ENCODE peak calls at places on chromosomes 6 and 20, in ten cellular contexts. A is KG1, H is HCEC 1CT, F is HepG2, P is fibroblast of the aortic adventitia, O is Calu3, I is ovary, K is ELR, E is body of pancreas, M is HS-5. S is an unnamed sample.
A peak's percentile ranks its signal among the peaks of the same experiment; 100 is the strongest.

GRCh38 chr6:10268661-10269060 is 146.2 kb downstream of the TFAP2A start:
- DNase-seq in K (no peak), E (no peak), A (no peak), P (no peak), F (no peak), O (no peak), H (no peak), I (no peak), M (no peak), S (no peak)

GRCh38 chr6:163133017-163133416 is 281.5 kb upstream of the QKI start:
- DNase-seq in E (no peak), O (no peak), K (peak; percentile 10), A (no peak), H (no peak), I (no peak), M (no peak), F (no peak), P (no peak), S (no peak)

GRCh38 chr6:65557224-65557623 is 149.8 kb downstream of the EYS start:
- DNase-seq in P (no peak), I (no peak), E (no peak), M (no peak), A (no peak), H (no peak), F (no peak), O (no peak), K (no peak), S (no peak)

GRCh38 chr6:13395272-13396237 is 67.2 kb upstream of the TBC1D7 start:
- DNase-seq in M (peak; percentile 20), A (peak; percentile 49), F (peak; percentile 59), P (peak; percentile 99), E (peak; percentile 89), O (peak; percentile 69), H (peak; percentile 71), I (no peak), K (peak; percentile 58), S (no peak)

GRCh38 chr20:31945790-31946189 is 6.1 kb downstream of the PDRG1 start:
- DNase-seq in M (no peak), K (no peak), I (peak; percentile 32), E (no peak), A (no peak), P (no peak), F (no peak), O (no peak), H (no peak), S (no peak)

GRCh38 chr6:128498244-128498643 is 22.2 kb downstream of the PTPRK start:
- DNase-seq in O (no peak), P (no peak), A (no peak), M (no peak), K (no peak), I (no peak), F (no peak), H (no peak), E (no peak), S (no peak)

GRCh38 chr6:42696526-42697267 is 25.7 kb downstream of the PRPH2 start:
- DNase-seq in M (no peak), H (peak; percentile 60), P (peak; percentile 90), E (peak; percentile 15), F (no peak), O (no peak), A (no peak), K (no peak), I (no peak), S (no peak)

GRCh38 chr6:41901882-41902519 is 6.8 kb upstream of the USP49 start:
- DNase-seq in I (no peak), K (peak; percentile 35), O (peak; percentile 24), F (no peak), E (peak; percentile 53), P (no peak), A (no peak), M (no peak), H (peak; percentile 34), S (no peak)

GRCh38 chr6:73823832-73824231 is 127.8 kb downstream of the CD109 start:
- DNase-seq in E (no peak), M (no peak), I (no peak), K (no peak), A (no peak), P (no peak), O (no peak), H (no peak), F (no peak), S (no peak)

GRCh38 chr20:61667056-61667792 is 398.5 kb downstream of the TAF4 start:
- DNase-seq in E (no peak), H (no peak), A (no peak), F (no peak), O (no peak), I (no peak), P (no peak), M (no peak), K (no peak), S (no peak)

GRCh38 chr6:112443666-112444065 is 96.5 kb downstream of the RFPL4B start:
- DNase-seq in F (no peak), I (peak; percentile 54), O (no peak), A (no peak), E (peak; percentile 32), M (no peak), K (no peak), H (peak; percentile 82), P (peak; percentile 71), S (no peak)

GRCh38 chr20:63782051-63782471 is 42.5 kb downstream of the SLC2A4RG start:
- DNase-seq in I (no peak), F (peak; percentile 60), P (no peak), H (no peak), A (no peak), M (no peak), E (no peak), O (no peak), K (no peak), S (peak; percentile 48)

GRCh38 chr6:71444222-71444621 is 155.6 kb downstream of the OGFRL1 start:
- DNase-seq in F (peak; percentile 3), M (no peak), H (peak; percentile 30), K (peak; percentile 22), P (peak; percentile 3), A (no peak), O (no peak), E (no peak), I (no peak), S (no peak)

GRCh38 chr20:24469116-24470030 is at the start of gene SYNDIG1:
- DNase-seq in A (no peak), P (peak; percentile 24), F (no peak), H (no peak), M (no peak), E (no peak), I (peak; percentile 31), O (no peak), K (no peak), S (no peak)

GRCh38 chr6:28980797-28981390 is 24.2 kb downstream of the ZNF311 start:
- DNase-seq in I (peak; percentile 70), O (peak; percentile 85), K (peak; percentile 94), A (peak; percentile 98), F (peak; percentile 100), H (peak; percentile 79), E (peak; percentile 59), M (no peak), P (peak; percentile 67), S (no peak)

GRCh38 chr20:17495826-17496225 is 35.4 kb downstream of the BFSP1 start:
- DNase-seq in O (no peak), M (no peak), F (no peak), A (no peak), I (no peak), E (no peak), K (no peak), P (no peak), H (no peak), S (no peak)

GRCh38 chr20:33653218-33653899 is 8.8 kb upstream of the C20orf144 start:
- DNase-seq in H (peak; percentile 58), P (peak; percentile 75), O (peak; percentile 84), F (peak; percentile 75), M (peak; percentile 32), I (peak; percentile 80), K (peak; percentile 80), A (no peak), E (peak; percentile 77), S (peak; percentile 12)

GRCh38 chr6:63554782-63555181 is 17.5 kb upstream of the LOC128125822 start:
- DNase-seq in P (no peak), A (no peak), O (no peak), I (no peak), F (no peak), H (no peak), M (no peak), K (no peak), E (no peak), S (no peak)

GRCh38 chr6:149202100-149202499 is 115.4 kb upstream of the TAB2 start:
- DNase-seq in M (no peak), F (no peak), O (no peak), I (no peak), P (no peak), K (no peak), A (no peak), H (no peak), E (no peak), S (no peak)

GRCh38 chr6:36054415-36054814 is 26.8 kb downstream of the MAPK14 start:
- DNase-seq in I (no peak), E (no peak), H (no peak), A (no peak), F (no peak), K (no peak), M (no peak), O (no peak), P (peak; percentile 50), S (no peak)